ENCODE peak calls at places on chromosomes 16 and 17, in nine cellular contexts. W, A, O, G, F, I, Y, D and M are unnamed samples.

GRCh38 chr17:70357196-70357595 is 187.9 kb downstream of the KCNJ2 start:
- DNase-seq in A (no peak), F (no peak), G (no peak), Y (no peak), W (no peak), I (no peak), O (no peak), D (no peak), M (peak)

GRCh38 chr16:84868829-84869457 is 49.2 kb downstream of the CRISPLD2 start:
- DNase-seq in F (no peak), W (no peak), A (no peak), D (no peak), Y (no peak), O (no peak), I (no peak), G (no peak), M (no peak)

GRCh38 chr16:82979406-82980111 is 352.8 kb downstream of the CDH13 start:
- DNase-seq in F (no peak), D (no peak), Y (no peak), A (no peak), I (peak), O (peak), W (no peak), G (no peak), M (no peak)

GRCh38 chr17:65294184-65294719 is 157.1 kb downstream of the RGS9 start:
- DNase-seq in D (peak), W (peak), O (peak), F (peak), A (peak), I (peak), G (peak), Y (peak), M (peak)

GRCh38 chr16:55811811-55812210 is 21.1 kb downstream of the CES1 start:
- DNase-seq in D (no peak), W (no peak), O (no peak), I (no peak), Y (no peak), G (no peak), F (no peak), A (no peak), M (peak)

GRCh38 chr16:29170393-29171239 is 185.8 kb downstream of the LAT start:
- DNase-seq in Y (peak), I (no peak), O (no peak), D (peak), A (no peak), F (no peak), G (no peak), W (no peak), M (no peak)

GRCh38 chr16:85029413-85029794 is 1.8 kb downstream of the KIAA0513 start:
- DNase-seq in O (no peak), G (no peak), W (no peak), A (peak), F (peak), I (peak), D (no peak), Y (no peak), M (peak)

GRCh38 chr16:84740596-84741071 is 40.8 kb downstream of the USP10 start:
- DNase-seq in Y (no peak), G (no peak), O (no peak), A (no peak), D (no peak), I (no peak), W (no peak), F (no peak), M (no peak)

GRCh38 chr17:83203472-83204221 is 124.2 kb downstream of the METRNL start:
- DNase-seq in G (no peak), D (peak), W (peak), A (no peak), Y (peak), F (no peak), O (no peak), I (peak), M (no peak)

GRCh38 chr16:87295661-87296531 is 21.3 kb downstream of the C16orf95 start:
- DNase-seq in A (no peak), I (no peak), F (no peak), Y (no peak), O (no peak), G (peak), W (no peak), D (no peak), M (no peak)

GRCh38 chr16:4032768-4033167 is 83.5 kb downstream of the ADCY9 start:
- DNase-seq in Y (no peak), I (peak), O (no peak), D (no peak), G (no peak), F (no peak), W (peak), A (no peak), M (no peak)

GRCh38 chr17:5557485-5557884 is 26.8 kb downstream of the NLRP1 start:
- DNase-seq in O (peak), D (no peak), Y (no peak), W (no peak), F (no peak), A (peak), G (no peak), I (peak), M (no peak)

GRCh38 chr17:16878547-16879100 is 93.3 kb downstream of the TNFRSF13B start:
- DNase-seq in A (no peak), W (peak), F (no peak), G (no peak), O (no peak), I (no peak), D (no peak), Y (no peak), M (no peak)

GRCh38 chr17:15883617-15884111 is 61.3 kb upstream of the ADORA2B start:
- DNase-seq in G (no peak), Y (no peak), W (no peak), O (peak), D (no peak), A (peak), F (no peak), I (peak), M (peak)

DNA sequence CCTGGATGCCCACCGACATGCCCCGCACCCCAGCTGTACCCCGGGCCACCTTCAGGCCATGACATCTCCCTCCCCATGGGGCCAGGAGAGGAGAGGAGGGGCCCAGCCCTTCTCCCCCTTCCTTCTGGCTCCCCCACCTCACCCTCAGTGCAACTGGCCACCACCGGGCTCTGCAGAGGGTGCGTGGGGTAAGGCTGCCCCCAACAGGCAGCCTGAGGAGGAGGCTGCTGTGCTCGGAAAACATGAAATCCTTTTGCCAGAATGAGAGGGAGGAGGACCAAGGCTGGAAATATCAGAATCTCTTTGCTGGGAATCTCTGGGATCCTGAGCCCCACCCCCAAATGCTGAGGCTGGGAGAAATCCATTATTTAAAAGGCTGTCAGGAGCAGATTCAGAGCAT is 68.4 kb downstream of the CCT6B start:
- DNase-seq in I (no peak), Y (peak), W (no peak), O (no peak), F (peak), D (no peak), A (peak), G (peak), M (no peak)
- TF ChIP-seq CTCF in I (peak), Y (peak), W (peak), O (peak), F (peak), D (peak), A (peak), G (peak), M (no peak)

DNA sequence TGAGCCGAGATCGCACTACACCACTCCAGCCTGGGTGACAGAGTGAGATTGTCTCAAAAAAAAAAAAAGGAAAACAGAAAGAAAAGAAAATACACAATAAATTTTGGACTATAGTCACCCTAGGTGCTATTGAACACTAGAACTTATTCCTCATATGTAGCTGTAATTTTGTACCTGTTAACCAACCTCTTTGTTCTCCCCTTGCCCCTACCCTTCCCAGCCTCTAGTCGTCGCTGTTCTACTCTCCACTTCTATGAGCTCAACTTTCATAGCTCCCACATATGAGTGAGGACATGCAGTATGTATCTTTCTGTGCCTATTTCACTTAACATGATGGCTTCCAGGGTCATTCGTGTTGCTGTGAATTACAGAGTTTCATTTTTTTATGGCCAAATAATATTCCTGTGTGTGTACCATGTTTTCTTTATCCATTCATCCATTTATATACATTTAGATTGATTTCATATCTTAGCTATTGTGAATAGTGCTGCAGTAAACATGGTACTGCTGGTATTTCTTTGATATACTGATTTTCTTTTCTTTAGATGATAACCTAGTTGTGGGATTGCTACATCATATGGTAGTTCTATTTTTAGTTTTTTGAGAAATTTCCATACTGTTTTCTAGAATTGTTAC is 28.3 kb downstream of the VPS35L start:
- DNase-seq in F (no peak), Y (peak), O (peak), G (peak), I (peak), D (no peak), A (peak), W (no peak), M (peak)
- TF ChIP-seq CTCF in F (peak), Y (peak), O (peak), G (peak), I (peak), D (peak), A (peak), W (peak), M (peak)

GRCh38 chr16:1610071-1610840 is 1.6 kb downstream of the IFT140 start:
- DNase-seq in D (peak), O (peak), W (peak), F (peak), Y (peak), A (peak), I (peak), G (peak), M (peak)
- TF ChIP-seq CTCF in D (no peak), O (no peak), W (no peak), F (no peak), Y (no peak), A (no peak), I (no peak), G (no peak), M (no peak)

GRCh38 chr17:42772945-42773289 is 332 bp upstream of the VPS25 start:
- DNase-seq in I (no peak), G (no peak), F (no peak), D (no peak), A (no peak), Y (no peak), O (no peak), W (no peak), M (no peak)

GRCh38 chr17:42778570-42778969 is 1.8 kb upstream of the WNK4 start:
- DNase-seq in W (no peak), Y (no peak), I (no peak), G (no peak), A (no peak), D (no peak), O (no peak), F (no peak), M (no peak)

GRCh38 chr17:42773290-42774035 is at the start of gene VPS25:
- DNase-seq in A (peak), I (peak), G (peak), O (peak), Y (peak), W (peak), D (peak), F (peak), M (peak)

GRCh38 chr17:42774066-42774750 is 959 bp downstream of the VPS25 start:
- DNase-seq in F (no peak), D (no peak), W (no peak), A (peak), G (no peak), Y (no peak), I (no peak), O (peak), M (peak)

GRCh38 chr17:42775534-42776098 is 2.4 kb downstream of the VPS25 start:
- DNase-seq in A (no peak), Y (no peak), I (peak), F (no peak), G (no peak), W (no peak), O (peak), D (peak), M (peak)
- TF ChIP-seq CTCF in A (no peak), Y (no peak), I (no peak), F (no peak), G (no peak), W (no peak), O (no peak), D (no peak), M (no peak)

GRCh38 chr17:28576758-28577465 is at the start of gene ALDOC:
- DNase-seq in A (peak), G (peak), I (peak), F (peak), O (peak), Y (peak), W (peak), D (peak), M (peak)
- TF ChIP-seq CTCF in A (no peak), G (no peak), I (no peak), F (no peak), O (no peak), Y (no peak), W (no peak), D (no peak), M (no peak)

GRCh38 chr17:67079481-67079880 is 35.1 kb downstream of the CACNG1 start:
- DNase-seq in I (no peak), G (no peak), W (no peak), D (no peak), Y (no peak), O (no peak), A (no peak), F (no peak), M (no peak)
- TF ChIP-seq CTCF in I (no peak), G (no peak), W (no peak), D (no peak), Y (no peak), O (no peak), A (no peak), F (no peak), M (no peak)

GRCh38 chr17:34852614-34853013 is 108.6 kb downstream of the CCT6B start:
- DNase-seq in D (no peak), G (peak), Y (no peak), I (no peak), A (no peak), O (no peak), W (no peak), F (no peak), M (no peak)
- TF ChIP-seq CTCF in D (no peak), G (peak), Y (peak), I (no peak), A (peak), O (no peak), W (no peak), F (no peak), M (no peak)

DNA sequence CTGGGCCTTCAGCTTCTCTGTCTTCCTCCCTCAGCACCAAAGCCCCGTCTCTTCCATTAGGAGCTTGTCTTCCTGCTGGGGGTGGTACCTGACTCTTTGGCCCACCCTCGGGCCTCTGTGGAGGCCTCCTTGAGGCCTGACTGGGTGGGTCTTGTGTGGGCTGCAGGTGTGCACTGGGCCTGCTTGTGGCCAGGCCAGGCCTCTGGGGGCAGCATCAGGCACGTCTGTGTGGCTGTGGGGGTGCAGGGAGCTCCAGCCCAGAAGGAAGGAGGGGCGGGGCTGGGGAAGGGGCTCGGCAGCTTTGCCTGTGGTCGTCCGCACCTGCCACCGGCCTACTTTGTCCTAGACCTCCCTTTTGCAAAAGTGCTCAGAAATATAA is 7.0 kb downstream of the PIGQ start:
- DNase-seq in D (no peak), W (no peak), A (no peak), G (peak), I (no peak), F (no peak), O (no peak), Y (no peak), M (no peak)
- TF ChIP-seq CTCF in D (no peak), W (no peak), A (no peak), G (peak), I (no peak), F (no peak), O (no peak), Y (no peak), M (no peak)

DNA sequence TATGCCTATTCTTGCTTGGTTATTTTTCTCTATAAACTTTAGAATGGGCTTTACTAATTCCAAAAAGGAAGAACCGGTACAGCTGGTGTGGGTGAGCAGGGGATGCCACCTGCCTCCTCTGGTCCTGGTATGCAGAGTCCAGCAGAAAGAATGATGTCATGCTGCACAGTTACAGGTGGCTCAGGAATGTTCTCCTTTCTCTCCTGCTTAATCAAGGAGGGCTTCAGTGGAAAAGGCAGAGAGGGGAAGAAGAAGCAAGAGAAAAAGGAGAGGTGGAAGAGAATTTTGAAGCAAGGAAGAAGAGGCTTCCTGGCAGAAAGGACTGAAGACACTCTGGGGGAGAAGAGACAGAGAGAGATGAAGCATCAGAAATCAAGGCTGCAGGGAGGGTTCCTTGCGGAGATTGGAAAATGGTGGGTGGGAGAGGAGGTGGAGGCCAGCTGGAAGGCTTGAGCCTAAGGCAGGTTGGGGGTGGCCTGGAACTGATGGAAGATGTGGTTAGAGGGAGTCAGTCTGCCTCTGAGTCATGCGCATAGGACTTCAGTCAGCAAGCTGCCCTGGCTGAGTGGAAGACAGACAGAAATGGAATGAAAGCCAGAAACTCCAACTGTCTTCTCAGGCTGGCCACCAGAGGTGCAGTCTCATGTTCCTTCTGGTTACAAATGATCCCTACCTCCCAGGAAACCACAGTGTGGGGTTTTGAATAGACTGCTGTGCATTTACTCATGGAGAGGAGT is 64.6 kb upstream of the CRHR1 start:
- DNase-seq in A (peak), I (peak), D (no peak), Y (no peak), O (peak), G (peak), F (no peak), W (no peak), M (peak)
- TF ChIP-seq CTCF in A (peak), I (peak), D (no peak), Y (peak), O (peak), G (peak), F (no peak), W (peak), M (peak)